ENCODE peak calls at places on chromosomes 16 and 17, in seven cellular contexts. One of them, this sample, is unnamed.

GRCh38 chr17:59160203-59161025 is 4.9 kb downstream of the PRR11 start:
- DNase-seq in esophagus squamous epithelium: no peak
- DNase-seq in heart right ventricle: no peak
- DNase-seq in fibroblast of lung: peak
- DNase-seq in Caki2: no peak
- DNase-seq in lower lobe of right lung: no peak
- DNase-seq in dermis microvascular lymphatic vessel endothelial cell: no peak
- DNase-seq in this sample: peak

GRCh38 chr16:67571981-67572431 is 9.7 kb downstream of the CTCF start:
- DNase-seq in heart right ventricle: no peak
- DNase-seq in esophagus squamous epithelium: no peak
- DNase-seq in dermis microvascular lymphatic vessel endothelial cell: no peak
- DNase-seq in lower lobe of right lung: no peak
- DNase-seq in fibroblast of lung: no peak
- DNase-seq in Caki2: no peak
- DNase-seq in this sample: peak

GRCh38 chr16:50354629-50355456 is 13.9 kb downstream of the BRD7 start:
- DNase-seq in lower lobe of right lung: no peak
- DNase-seq in fibroblast of lung: peak
- DNase-seq in esophagus squamous epithelium: no peak
- DNase-seq in Caki2: no peak
- DNase-seq in heart right ventricle: no peak
- DNase-seq in dermis microvascular lymphatic vessel endothelial cell: peak
- DNase-seq in this sample: peak

GRCh38 chr17:2144701-2145100 is 89.8 kb downstream of the HIC1 start:
- DNase-seq in esophagus squamous epithelium: no peak
- DNase-seq in lower lobe of right lung: no peak
- DNase-seq in dermis microvascular lymphatic vessel endothelial cell: no peak
- DNase-seq in Caki2: no peak
- DNase-seq in fibroblast of lung: no peak
- DNase-seq in heart right ventricle: no peak
- DNase-seq in this sample: no peak

GRCh38 chr17:74176546-74177001 is 26.9 kb upstream of the RPL38 start:
- DNase-seq in lower lobe of right lung: peak
- DNase-seq in heart right ventricle: peak
- DNase-seq in dermis microvascular lymphatic vessel endothelial cell: peak
- DNase-seq in esophagus squamous epithelium: no peak
- DNase-seq in fibroblast of lung: peak
- DNase-seq in Caki2: peak
- DNase-seq in this sample: peak

GRCh38 chr17:75763613-75764416 is 1.2 kb downstream of the GALK1 start:
- DNase-seq in fibroblast of lung: no peak
- DNase-seq in dermis microvascular lymphatic vessel endothelial cell: no peak
- DNase-seq in heart right ventricle: no peak
- DNase-seq in esophagus squamous epithelium: no peak
- DNase-seq in Caki2: no peak
- DNase-seq in lower lobe of right lung: peak
- DNase-seq in this sample: no peak

GRCh38 chr16:67283039-67283825 is 3.9 kb downstream of the PLEKHG4 start:
- DNase-seq in esophagus squamous epithelium: no peak
- DNase-seq in heart right ventricle: no peak
- DNase-seq in dermis microvascular lymphatic vessel endothelial cell: no peak
- DNase-seq in Caki2: peak
- DNase-seq in fibroblast of lung: no peak
- DNase-seq in lower lobe of right lung: peak
- DNase-seq in this sample: peak

GRCh38 chr17:57257911-57258885 is 1.9 kb downstream of the MSI2 start:
- DNase-seq in dermis microvascular lymphatic vessel endothelial cell: no peak
- DNase-seq in heart right ventricle: no peak
- DNase-seq in esophagus squamous epithelium: no peak
- DNase-seq in Caki2: no peak
- DNase-seq in fibroblast of lung: peak
- DNase-seq in lower lobe of right lung: no peak
- DNase-seq in this sample: peak

GRCh38 chr17:72388765-72389473 is 268.1 kb downstream of the SOX9 start:
- DNase-seq in heart right ventricle: no peak
- DNase-seq in fibroblast of lung: peak
- DNase-seq in dermis microvascular lymphatic vessel endothelial cell: no peak
- DNase-seq in Caki2: peak
- DNase-seq in lower lobe of right lung: no peak
- DNase-seq in esophagus squamous epithelium: no peak
- DNase-seq in this sample: no peak

GRCh38 chr16:23538919-23539278 is 18.3 kb downstream of the EARS2 start:
- DNase-seq in lower lobe of right lung: no peak
- DNase-seq in heart right ventricle: no peak
- DNase-seq in Caki2: no peak
- DNase-seq in dermis microvascular lymphatic vessel endothelial cell: no peak
- DNase-seq in esophagus squamous epithelium: no peak
- DNase-seq in fibroblast of lung: no peak
- DNase-seq in this sample: no peak

GRCh38 chr16:78523212-78523995 is 423.9 kb downstream of the WWOX start:
- DNase-seq in heart right ventricle: no peak
- DNase-seq in lower lobe of right lung: no peak
- DNase-seq in fibroblast of lung: no peak
- DNase-seq in dermis microvascular lymphatic vessel endothelial cell: no peak
- DNase-seq in Caki2: no peak
- DNase-seq in esophagus squamous epithelium: no peak
- DNase-seq in this sample: no peak

GRCh38 chr17:16939606-16940115 is 32.3 kb downstream of the TNFRSF13B start:
- DNase-seq in dermis microvascular lymphatic vessel endothelial cell: no peak
- DNase-seq in Caki2: no peak
- DNase-seq in esophagus squamous epithelium: no peak
- DNase-seq in heart right ventricle: no peak
- DNase-seq in fibroblast of lung: no peak
- DNase-seq in lower lobe of right lung: peak
- DNase-seq in this sample: no peak

GRCh38 chr17:5234645-5235576 is at the start of gene SCIMP:
- DNase-seq in heart right ventricle: no peak
- DNase-seq in lower lobe of right lung: peak
- DNase-seq in dermis microvascular lymphatic vessel endothelial cell: no peak
- DNase-seq in Caki2: no peak
- DNase-seq in fibroblast of lung: no peak
- DNase-seq in esophagus squamous epithelium: no peak
- DNase-seq in this sample: no peak

GRCh38 chr17:57357392-57357784 is 101.1 kb downstream of the MSI2 start:
- DNase-seq in esophagus squamous epithelium: no peak
- DNase-seq in Caki2: peak
- DNase-seq in heart right ventricle: peak
- DNase-seq in dermis microvascular lymphatic vessel endothelial cell: no peak
- DNase-seq in fibroblast of lung: no peak
- DNase-seq in lower lobe of right lung: peak
- DNase-seq in this sample: no peak

GRCh38 chr16:82943371-82943770 is 316.6 kb downstream of the CDH13 start:
- DNase-seq in dermis microvascular lymphatic vessel endothelial cell: no peak
- DNase-seq in Caki2: no peak
- DNase-seq in fibroblast of lung: no peak
- DNase-seq in lower lobe of right lung: no peak
- DNase-seq in esophagus squamous epithelium: no peak
- DNase-seq in heart right ventricle: no peak
- DNase-seq in this sample: peak

GRCh38 chr17:18158022-18158600 is 25.5 kb upstream of the ALKBH5 start:
- DNase-seq in Caki2: peak
- DNase-seq in lower lobe of right lung: peak
- DNase-seq in heart right ventricle: peak
- DNase-seq in dermis microvascular lymphatic vessel endothelial cell: peak
- DNase-seq in esophagus squamous epithelium: peak
- DNase-seq in fibroblast of lung: peak
- DNase-seq in this sample: peak

GRCh38 chr17:30964878-30965277 is 6.0 kb upstream of the RNF135 start:
- DNase-seq in esophagus squamous epithelium: no peak
- DNase-seq in fibroblast of lung: peak
- DNase-seq in heart right ventricle: no peak
- DNase-seq in Caki2: no peak
- DNase-seq in dermis microvascular lymphatic vessel endothelial cell: no peak
- DNase-seq in lower lobe of right lung: no peak
- DNase-seq in this sample: peak

GRCh38 chr16:75062135-75062943 is 54.2 kb downstream of the LDHD start:
- DNase-seq in dermis microvascular lymphatic vessel endothelial cell: no peak
- DNase-seq in lower lobe of right lung: no peak
- DNase-seq in esophagus squamous epithelium: no peak
- DNase-seq in Caki2: no peak
- DNase-seq in heart right ventricle: peak
- DNase-seq in fibroblast of lung: peak
- DNase-seq in this sample: peak

GRCh38 chr17:72590382-72590781 is 469.6 kb downstream of the SOX9 start:
- DNase-seq in heart right ventricle: no peak
- DNase-seq in Caki2: peak
- DNase-seq in fibroblast of lung: peak
- DNase-seq in esophagus squamous epithelium: no peak
- DNase-seq in lower lobe of right lung: no peak
- DNase-seq in dermis microvascular lymphatic vessel endothelial cell: no peak
- DNase-seq in this sample: peak

GRCh38 chr16:24509536-24509935 is 29.8 kb upstream of the RBBP6 start:
- DNase-seq in dermis microvascular lymphatic vessel endothelial cell: no peak
- DNase-seq in Caki2: no peak
- DNase-seq in heart right ventricle: no peak
- DNase-seq in fibroblast of lung: no peak
- DNase-seq in lower lobe of right lung: no peak
- DNase-seq in esophagus squamous epithelium: no peak
- DNase-seq in this sample: no peak

GRCh38 chr17:17151962-17152361 is 54.2 kb downstream of the PLD6 start:
- DNase-seq in heart right ventricle: peak
- DNase-seq in lower lobe of right lung: peak
- DNase-seq in dermis microvascular lymphatic vessel endothelial cell: peak
- DNase-seq in fibroblast of lung: peak
- DNase-seq in Caki2: peak
- DNase-seq in esophagus squamous epithelium: no peak
- DNase-seq in this sample: peak

GRCh38 chr17:20171741-20172377 is 162.7 kb downstream of the SPECC1 start:
- DNase-seq in heart right ventricle: no peak
- DNase-seq in fibroblast of lung: no peak
- DNase-seq in Caki2: no peak
- DNase-seq in esophagus squamous epithelium: no peak
- DNase-seq in lower lobe of right lung: no peak
- DNase-seq in dermis microvascular lymphatic vessel endothelial cell: no peak
- DNase-seq in this sample: peak

GRCh38 chr16:55323637-55324490 is at the start of gene IRX6:
- DNase-seq in esophagus squamous epithelium: no peak
- DNase-seq in heart right ventricle: peak
- DNase-seq in lower lobe of right lung: peak
- DNase-seq in fibroblast of lung: no peak
- DNase-seq in Caki2: peak
- DNase-seq in dermis microvascular lymphatic vessel endothelial cell: no peak
- DNase-seq in this sample: no peak

GRCh38 chr17:80612997-80613731 is 68.5 kb downstream of the RPTOR start:
- DNase-seq in fibroblast of lung: no peak
- DNase-seq in lower lobe of right lung: no peak
- DNase-seq in heart right ventricle: no peak
- DNase-seq in Caki2: no peak
- DNase-seq in esophagus squamous epithelium: no peak
- DNase-seq in dermis microvascular lymphatic vessel endothelial cell: no peak
- DNase-seq in this sample: no peak